ENCODE peak calls at places on chromosomes 5 and 9, in five cellular contexts. D, R, Z, Q and A are unnamed samples.
A peak's percentile ranks its signal among the peaks of the same experiment; 100 is the strongest.

GRCh38 chr9:112331676-112331955 is 1.8 kb downstream of the PTBP3 start:
- DNase-seq in Q (no peak), D (no peak), Z (no peak), R (no peak), A (no peak)

GRCh38 chr9:14151451-14151850 is 162.5 kb downstream of the NFIB start:
- DNase-seq in Z (no peak), R (no peak), D (no peak), Q (no peak), A (no peak)

GRCh38 chr5:123610665-123611406 is 98.9 kb downstream of the CSNK1G3 start:
- DNase-seq in Q (peak; percentile 54), D (peak; percentile 45), R (peak; percentile 88), Z (no peak), A (no peak)

GRCh38 chr5:114565871-114566270 is 204.0 kb downstream of the KCNN2 start:
- DNase-seq in Z (no peak), R (no peak), Q (no peak), D (no peak), A (no peak)

GRCh38 chr5:40165789-40166728 is 513.7 kb upstream of the PTGER4 start:
- DNase-seq in Z (no peak), R (peak; percentile 6), Q (peak; percentile 33), D (no peak), A (no peak)

GRCh38 chr9:21244841-21245240 is 5.0 kb upstream of the IFNA14 start:
- DNase-seq in D (no peak), Z (no peak), R (no peak), Q (no peak), A (no peak)

GRCh38 chr5:169637856-169638190 is 748 bp downstream of the DOCK2 start:
- DNase-seq in D (no peak), R (no peak), Z (peak; percentile 54), Q (no peak), A (peak; percentile 56)

GRCh38 chr9:128073260-128073886 is 5.3 kb downstream of the SLC25A25 start:
- DNase-seq in Q (no peak), D (no peak), R (no peak), Z (no peak), A (no peak)

GRCh38 chr9:4833781-4834560 is 41.2 kb downstream of the RCL1 start:
- DNase-seq in Z (no peak), Q (peak; percentile 45), R (peak; percentile 66), D (no peak), A (no peak)

GRCh38 chr5:141182248-141182647 is at the start of gene PCDHB16:
- DNase-seq in Z (no peak), Q (peak; percentile 68), R (peak; percentile 16), D (no peak), A (no peak)

GRCh38 chr5:1471997-1472963 is 27.0 kb upstream of the SLC6A3 start:
- DNase-seq in Z (no peak), R (no peak), Q (no peak), D (no peak), A (no peak)

GRCh38 chr9:129632460-129632859 is 6.5 kb downstream of the NTMT1 start:
- DNase-seq in D (peak; percentile 54), Q (peak; percentile 53), Z (no peak), R (no peak), A (no peak)

GRCh38 chr9:92947268-92948031 is at the start of gene FGD3:
- DNase-seq in Z (no peak), R (no peak), Q (no peak), D (no peak), A (no peak)

GRCh38 chr9:105138306-105138801 is 106.1 kb upstream of the SLC44A1 start:
- DNase-seq in D (no peak), Z (no peak), R (peak; percentile 38), Q (peak; percentile 57), A (no peak)

GRCh38 chr9:98962861-98963260 is 19.2 kb downstream of the COL15A1 start:
- DNase-seq in Z (no peak), D (no peak), R (peak; percentile 8), Q (no peak), A (no peak)

GRCh38 chr5:132190161-132190817 is 37.4 kb downstream of the P4HA2 start:
- DNase-seq in R (peak; percentile 81), Q (peak; percentile 74), D (peak; percentile 78), Z (no peak), A (peak; percentile 43)

GRCh38 chr9:10230512-10230911 is 382.3 kb downstream of the PTPRD start:
- DNase-seq in Z (no peak), R (no peak), D (no peak), Q (no peak), A (no peak)

GRCh38 chr5:181092428-181092827 is 38.5 kb downstream of the OR2V1 start:
- DNase-seq in D (no peak), Z (no peak), R (no peak), Q (no peak), A (no peak)

GRCh38 chr9:534886-535285 is 306.6 kb upstream of the DMRT1 start:
- DNase-seq in Z (no peak), Q (peak; percentile 2), R (no peak), D (no peak), A (no peak)

GRCh38 chr9:127778280-127779135 is at the start of gene SH2D3C:
- DNase-seq in Z (no peak), R (no peak), Q (no peak), D (no peak), A (no peak)

GRCh38 chr9:98962181-98962560 is 18.5 kb downstream of the COL15A1 start:
- DNase-seq in R (no peak), D (no peak), Z (no peak), Q (peak; percentile 33), A (no peak)